ENCODE peak calls at places on chromosomes 16 and 17, in four cellular contexts. S is fibroblast of mammary gland, L is glutamatergic neuron, R is astrocyte of the cerebellum. F is an unnamed sample.

GRCh38 chr17:60529806-60530205 is 3.8 kb upstream of the APPBP2 start:
- DNase-seq in S (no peak), L (no peak), R (no peak), F (no peak)

GRCh38 chr16:47304563-47304962 is 156.3 kb downstream of the ITFG1 start:
- DNase-seq in S (no peak), L (no peak), R (no peak), F (no peak)

GRCh38 chr17:29566473-29567361 is at the start of gene ABHD15:
- DNase-seq in S (peak), L (peak), R (no peak), F (peak)

GRCh38 chr17:79518330-79519151 is 92.3 kb downstream of the RBFOX3 start:
- DNase-seq in S (no peak), L (no peak), R (no peak), F (no peak)

GRCh38 chr17:18967806-18968744 is 16.1 kb downstream of the SLC5A10 start:
- DNase-seq in S (no peak), L (no peak), R (no peak), F (no peak)

GRCh38 chr17:3879181-3879580 is 13.7 kb downstream of the CAMKK1 start:
- DNase-seq in S (peak), L (peak), R (peak), F (peak)

GRCh38 chr17:65495255-65496060 is 66.0 kb downstream of the AXIN2 start:
- DNase-seq in S (no peak), L (peak), R (no peak), F (no peak)

GRCh38 chr17:64984776-64985521 is 65.7 kb upstream of the LRRC37A3 start:
- DNase-seq in S (peak), L (no peak), R (no peak), F (no peak)

GRCh38 chr17:12996357-12996756 is 21.5 kb downstream of the ELAC2 start:
- DNase-seq in S (no peak), L (no peak), R (no peak), F (no peak)

GRCh38 chr16:67022531-67023214 is 6.3 kb upstream of the CBFB start:
- DNase-seq in S (no peak), L (no peak), R (no peak), F (no peak)

GRCh38 chr17:78301821-78302213 is 58.1 kb downstream of the SOCS3 start:
- DNase-seq in S (no peak), L (no peak), R (no peak), F (no peak)

GRCh38 chr16:18983565-18984424 is at the start of gene TMC7:
- DNase-seq in S (peak), L (peak), R (peak), F (peak)

GRCh38 chr16:19884021-19884485 is 595 bp downstream of the GPRC5B start:
- DNase-seq in S (no peak), L (peak), R (no peak), F (no peak)

GRCh38 chr17:65920996-65921395 is 270.9 kb downstream of the CEP112 start:
- DNase-seq in S (no peak), L (no peak), R (no peak), F (no peak)

GRCh38 chr17:78820841-78821240 is 19.8 kb downstream of the USP36 start:
- DNase-seq in S (no peak), L (no peak), R (no peak), F (no peak)

GRCh38 chr17:75683467-75684041 is 16.4 kb downstream of the SAP30BP start:
- DNase-seq in S (peak), L (no peak), R (no peak), F (no peak)

GRCh38 chr17:50686494-50687199 is 21.1 kb downstream of the ANKRD40 start:
- DNase-seq in S (peak), L (no peak), R (peak), F (no peak)

GRCh38 chr17:81927145-81927652 is 336 bp downstream of the MAFG start:
- DNase-seq in S (no peak), L (no peak), R (no peak), F (no peak)

GRCh38 chr17:27846042-27846655 is 45.8 kb upstream of the NOS2 start:
- DNase-seq in S (no peak), L (no peak), R (no peak), F (no peak)

GRCh38 chr16:86411878-86412277 is 98.4 kb upstream of the FOXF1 start:
- DNase-seq in S (no peak), L (no peak), R (no peak), F (no peak)

GRCh38 chr17:33983824-33984574 is 271.1 kb upstream of the CCL2 start:
- DNase-seq in S (no peak), L (no peak), R (no peak), F (no peak)

GRCh38 chr17:32265896-32266388 is 310 bp downstream of the RHBDL3 start:
- DNase-seq in S (no peak), L (no peak), R (no peak), F (no peak)

GRCh38 chr17:47741109-47741792 is 8.2 kb downstream of the TBX21 start:
- DNase-seq in S (no peak), L (no peak), R (no peak), F (no peak)

GRCh38 chr17:76562734-76563148 is 22.9 kb downstream of the PRCD start:
- DNase-seq in S (peak), L (no peak), R (peak), F (no peak)

GRCh38 chr16:87434146-87434667 is 42.1 kb downstream of the MAP1LC3B start:
- DNase-seq in S (no peak), L (no peak), R (no peak), F (no peak)

GRCh38 chr16:62445909-62446308 is 409.7 kb upstream of the CDH8 start:
- DNase-seq in S (no peak), L (no peak), R (no peak), F (no peak)

GRCh38 chr17:81403671-81404534 is 8.6 kb downstream of the BAHCC1 start:
- DNase-seq in S (no peak), L (no peak), R (no peak), F (peak)

GRCh38 chr17:80125656-80126448 is 21.1 kb downstream of the EIF4A3 start:
- DNase-seq in S (peak), L (no peak), R (peak), F (peak)

GRCh38 chr17:82242977-82243647 is 14.3 kb downstream of the SLC16A3 start:
- DNase-seq in S (peak), L (no peak), R (peak), F (no peak)

GRCh38 chr17:56592487-56593072 is 919 bp upstream of the NOG start:
- DNase-seq in S (peak), L (peak), R (no peak), F (peak)

GRCh38 chr17:37821025-37821713 is 76.3 kb upstream of the HNF1B start:
- DNase-seq in S (peak), L (no peak), R (no peak), F (no peak)

GRCh38 chr16:67801889-67802288 is 4.5 kb downstream of the RANBP10 start:
- DNase-seq in S (no peak), L (no peak), R (no peak), F (no peak)

GRCh38 chr16:11156401-11156800 is 99.6 kb downstream of the SOCS1 start:
- DNase-seq in S (no peak), L (peak), R (no peak), F (no peak)

GRCh38 chr16:64478258-64478906 is 643.5 kb downstream of the CDH11 start:
- DNase-seq in S (peak), L (no peak), R (peak), F (no peak)